ENCODE peak calls at places on chromosome X, in five cellular contexts. H, Z, J, P and N are unnamed samples.

GRCh38 chrX:71543316-71543715 is 10.4 kb downstream of the OGT start:
- DNase-seq in H (peak; percentile 86), J (no peak), Z (no peak), P (no peak), N (no peak)

GRCh38 chrX:15334561-15334960 is 762 bp downstream of the PIGA start:
- DNase-seq in P (no peak), H (peak; percentile 29), J (no peak), Z (no peak), N (no peak)

GRCh38 chrX:20829665-20830481 is 544.3 kb upstream of the CNKSR2 start:
- DNase-seq in J (no peak), H (peak; percentile 50), P (no peak), Z (no peak), N (no peak)

GRCh38 chrX:42396136-42396535 is 381.8 kb downstream of the PPP1R2C start:
- DNase-seq in J (no peak), P (no peak), Z (no peak), H (no peak), N (no peak)

GRCh38 chrX:36908801-36909403 is 99.3 kb upstream of the FAM47C start:
- DNase-seq in P (no peak), H (peak; percentile 12), Z (no peak), J (no peak), N (no peak)

GRCh38 chrX:13387656-13388421 is 68.0 kb upstream of the ATXN3L start:
- DNase-seq in H (peak; percentile 80), J (no peak), P (no peak), Z (no peak), N (no peak)

GRCh38 chrX:95860127-95860526 is 824.5 kb upstream of the DIAPH2 start:
- DNase-seq in P (no peak), J (no peak), Z (no peak), H (no peak), N (no peak)

GRCh38 chrX:46759645-46759974 is 692 bp upstream of the SLC9A7 start:
- DNase-seq in P (no peak), J (no peak), H (peak; percentile 43), Z (peak; percentile 25), N (no peak)

GRCh38 chrX:1767026-1767425 is 152.2 kb downstream of the ASMT start:
- DNase-seq in P (no peak), H (no peak), Z (no peak), J (no peak), N (no peak)

GRCh38 chrX:1392376-1393130 is 640 bp upstream of the SLC25A6 start:
- DNase-seq in J (no peak), P (peak; percentile 85), Z (peak; percentile 84), H (peak; percentile 66), N (peak; percentile 62)

GRCh38 chrX:139647597-139647996 is 60.4 kb downstream of the MCF2 start:
- DNase-seq in H (no peak), Z (no peak), J (no peak), P (no peak), N (no peak)

GRCh38 chrX:120485562-120486520 is 16.7 kb upstream of the LAMP2 start:
- DNase-seq in P (peak; percentile 73), Z (peak; percentile 75), J (peak; percentile 45), H (peak; percentile 74), N (peak; percentile 71)

GRCh38 chrX:35622601-35623000 is 175.5 kb upstream of the MAGEB16 start:
- DNase-seq in J (no peak), P (no peak), H (no peak), Z (no peak), N (no peak)

DNA sequence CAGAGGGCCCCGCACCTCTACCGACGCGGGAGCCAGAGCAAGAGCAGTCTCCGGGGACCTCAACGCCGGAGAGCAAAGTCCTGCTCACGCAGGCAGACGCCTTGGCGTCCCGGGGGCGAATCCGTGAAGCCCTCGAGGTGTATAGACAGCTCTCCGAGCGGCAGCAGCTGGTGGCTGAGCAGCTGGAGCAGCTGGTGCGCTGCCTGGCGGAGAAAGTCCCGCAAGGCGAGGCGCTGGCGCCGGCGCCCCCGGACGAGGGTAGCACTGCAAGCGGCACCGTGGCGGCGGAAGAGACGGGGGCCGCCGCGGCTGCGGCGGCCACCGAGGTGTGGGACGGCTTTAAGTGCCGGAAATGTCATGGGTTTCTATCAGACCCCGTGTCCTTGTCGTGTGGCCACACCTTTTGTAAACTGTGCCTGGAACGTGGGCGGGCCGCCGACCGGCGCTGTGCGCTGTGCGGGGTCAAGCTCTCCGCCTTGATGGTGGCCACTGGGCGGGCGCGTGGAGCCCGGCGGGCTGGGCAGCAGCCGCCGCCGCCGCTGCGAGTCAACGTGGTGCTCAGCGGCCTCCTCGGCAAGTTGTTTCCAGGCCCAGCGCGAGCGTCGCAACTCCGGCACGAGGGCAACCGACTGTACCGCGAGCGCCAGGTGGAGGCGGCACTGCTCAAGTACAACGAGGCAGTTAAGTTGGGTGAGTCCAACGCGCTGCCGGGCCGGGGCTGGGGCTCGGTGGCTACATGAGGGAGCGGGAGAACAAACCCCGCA is 672 bp downstream of the LONRF3 start:
- DNase-seq in P (peak; percentile 61), J (peak; percentile 44), H (peak; percentile 10), Z (peak; percentile 10), N (peak; percentile 90)
- H3K27ac ChIP-seq in P (no peak overlapping the region), J (peak overlapping the region; percentile 64), H (no peak overlapping the region), Z (no peak overlapping the region), N (peak overlapping the region; percentile 84)

DNA sequence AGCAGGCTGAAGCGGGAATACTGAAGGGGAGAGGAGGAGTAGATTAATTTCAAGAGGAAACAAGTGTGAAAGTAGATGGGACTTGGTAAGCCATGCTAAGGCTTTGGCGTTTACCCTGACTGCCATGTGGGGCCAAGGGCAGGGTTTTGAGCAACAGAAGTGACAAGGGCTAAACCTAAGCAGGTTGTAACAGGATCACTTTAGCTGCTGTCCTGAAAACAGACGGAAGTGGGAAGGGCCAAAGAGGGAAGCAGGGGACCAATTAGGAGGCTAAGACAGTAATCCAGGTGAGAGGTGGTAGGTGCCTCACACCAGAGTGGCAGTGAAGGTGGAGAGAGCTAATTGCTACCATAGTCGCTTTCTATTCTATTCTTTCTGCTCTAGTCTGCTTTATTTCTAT is 166.5 kb downstream of the PJA1 start:
- DNase-seq in P (no peak), H (no peak), Z (no peak), J (no peak), N (no peak)
- H3K27ac ChIP-seq in P (no peak overlapping the region), H (no peak overlapping the region), Z (no peak overlapping the region), J (no peak overlapping the region), N (no peak overlapping the region)

GRCh38 chrX:136021903-136022302 is 36.7 kb downstream of the SLC9A6 start:
- DNase-seq in P (no peak), J (no peak), Z (no peak), H (no peak), N (no peak)
- H3K27ac ChIP-seq in P (no peak overlapping the region), J (no peak overlapping the region), Z (no peak overlapping the region), H (no peak overlapping the region), N (no peak overlapping the region)

GRCh38 chrX:40177489-40177888 is 79.7 kb upstream of the BCOR start:
- DNase-seq in P (no peak), H (no peak), Z (no peak), J (no peak), N (no peak)

GRCh38 chrX:40176979-40177430 is 79.2 kb upstream of the BCOR start:
- DNase-seq in J (no peak), P (peak; percentile 57), Z (peak; percentile 64), H (peak; percentile 29), N (no peak)

GRCh38 chrX:40176256-40176978 is 78.7 kb upstream of the BCOR start:
- DNase-seq in H (peak; percentile 32), J (peak; percentile 68), P (peak; percentile 79), Z (peak; percentile 57), N (peak; percentile 95)

GRCh38 chrX:40179333-40179732 is 81.6 kb upstream of the BCOR start:
- DNase-seq in J (no peak), Z (no peak), H (no peak), P (no peak), N (no peak)

DNA sequence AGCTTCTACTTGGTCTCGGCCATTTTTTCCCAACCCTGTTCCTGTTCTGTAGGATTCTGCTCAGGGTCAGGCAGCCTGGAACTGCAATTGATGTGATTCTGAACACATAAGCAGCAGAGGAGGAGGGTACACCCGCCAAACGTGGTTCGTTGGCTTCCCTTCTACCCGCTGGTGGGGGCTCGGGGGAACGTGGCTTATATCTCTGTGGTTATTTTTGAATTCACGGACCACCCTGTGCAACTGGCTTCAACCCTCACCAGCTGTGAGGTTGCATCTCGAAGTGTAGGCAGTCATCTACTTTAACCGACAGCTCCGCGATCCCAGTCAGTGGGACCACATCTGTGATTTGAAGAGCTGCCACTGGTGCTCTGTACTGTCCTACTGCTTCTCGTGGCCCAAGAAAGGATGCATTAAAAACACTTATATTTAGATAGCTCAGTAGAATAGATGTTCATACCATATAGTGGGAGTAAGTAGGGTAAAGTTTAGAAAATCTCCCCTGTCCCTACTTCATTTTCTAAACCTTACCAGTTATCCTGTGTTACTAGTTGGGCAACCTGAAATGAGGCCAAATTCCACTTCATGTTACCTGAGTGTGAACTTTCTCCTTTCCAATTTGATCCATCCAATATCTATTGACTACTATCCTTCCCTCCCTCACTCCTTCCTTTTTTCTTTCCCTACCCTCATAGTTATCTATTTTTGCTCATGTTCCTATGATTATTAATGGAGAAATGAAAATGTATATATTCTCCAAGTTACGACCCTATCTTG is 80.4 kb upstream of the BCOR start:
- DNase-seq in H (no peak), P (no peak), Z (no peak), J (no peak), N (no peak)
- H3K27ac ChIP-seq in H (no peak overlapping the region), P (no peak overlapping the region), Z (no peak overlapping the region), J (no peak overlapping the region), N (no peak overlapping the region)

GRCh38 chrX:153797415-153798015 is 3.0 kb downstream of the SSR4 start:
- DNase-seq in H (no peak), P (no peak), Z (no peak), J (no peak), N (peak; percentile 8)
- H3K27ac ChIP-seq in H (no peak overlapping the region), P (no peak overlapping the region), Z (no peak overlapping the region), J (no peak overlapping the region), N (no peak overlapping the region)

GRCh38 chrX:109842611-109843010 is 109.6 kb upstream of the ACSL4 start:
- DNase-seq in P (no peak), J (no peak), Z (no peak), H (no peak), N (no peak)

GRCh38 chrX:109843963-109844751 is 111.1 kb upstream of the ACSL4 start:
- DNase-seq in P (peak; percentile 49), Z (no peak), H (peak; percentile 72), J (no peak), N (peak; percentile 23)

GRCh38 chrX:109848451-109849050 is 115.5 kb upstream of the ACSL4 start:
- DNase-seq in H (no peak), P (no peak), Z (peak; percentile 92), J (no peak), N (no peak)

GRCh38 chrX:109845996-109846395 is 112.9 kb upstream of the ACSL4 start:
- DNase-seq in P (no peak), Z (no peak), J (no peak), H (no peak), N (no peak)

DNA sequence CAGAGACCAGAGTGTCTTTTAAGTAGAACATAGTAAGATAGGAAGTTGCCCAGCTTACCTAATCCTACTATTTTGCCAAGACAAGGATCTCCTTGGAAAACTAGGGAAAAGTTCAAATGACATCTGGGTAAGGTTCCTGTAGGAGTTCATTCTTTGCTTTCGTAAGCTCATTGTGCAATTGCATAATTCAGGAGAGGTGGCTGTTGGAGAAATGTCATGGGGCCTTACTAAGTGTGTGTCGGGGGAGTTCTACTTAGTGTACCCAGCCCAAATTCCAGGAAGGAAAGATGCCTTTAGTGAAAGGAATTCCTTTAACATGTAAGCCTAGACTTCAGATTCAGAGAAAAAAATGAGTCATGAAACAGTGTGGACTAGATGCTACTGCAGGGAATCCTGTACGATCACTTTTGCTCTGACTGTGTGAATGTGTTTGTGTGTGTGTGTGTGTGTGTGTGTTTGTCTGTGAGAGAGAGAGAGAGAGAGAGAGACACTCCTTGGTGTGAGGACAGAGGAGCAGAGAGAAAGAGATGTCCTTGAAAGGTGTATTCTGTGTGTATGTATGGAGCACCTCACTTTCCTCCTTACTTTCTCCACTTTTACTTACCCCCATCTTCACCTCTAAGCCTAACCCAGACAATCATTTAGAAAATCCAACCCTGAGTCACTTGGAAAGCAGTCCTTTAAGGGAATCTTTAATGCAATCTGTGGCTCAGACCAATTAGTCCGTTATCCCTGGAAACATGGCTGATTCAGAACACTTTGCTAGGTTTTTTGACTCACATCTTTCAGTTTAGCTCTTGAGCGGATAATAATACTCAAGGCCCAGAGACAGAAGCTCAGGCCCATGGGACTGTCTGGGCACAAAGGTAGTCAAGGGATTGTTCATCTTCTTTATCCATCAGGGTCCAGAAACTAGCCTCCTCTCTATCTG is 114.5 kb upstream of the ACSL4 start:
- DNase-seq in Z (no peak), H (peak; percentile 90), P (no peak), J (no peak), N (no peak)
- H3K27ac ChIP-seq in Z (peak overlapping the region; percentile 65), H (peak overlapping the region; percentile 65), P (no peak overlapping the region), J (no peak overlapping the region), N (no peak overlapping the region)